ENCODE peak calls at places on chromosome 1, in four cellular contexts. N is psoas muscle, U is breast epithelium, Q is right cardiac atrium. W is an unnamed sample.

GRCh38 chr1:31812158-31812829 is 3.5 kb downstream of the SPOCD1 start:
- DNase-seq in N (no peak), U (no peak), Q (no peak), W (no peak)

GRCh38 chr1:1806890-1807289 is 28.6 kb upstream of the NADK start:
- DNase-seq in N (no peak), U (no peak), Q (no peak), W (no peak)

GRCh38 chr1:32742956-32743355 is 40.4 kb upstream of the SYNC start:
- DNase-seq in N (no peak), U (no peak), Q (no peak), W (no peak)

GRCh38 chr1:182279724-182280506 is 111.7 kb downstream of the GLUL start:
- DNase-seq in N (peak), U (peak), Q (no peak), W (peak)

GRCh38 chr1:203219171-203219570 is 10.3 kb downstream of the CHIT1 start:
- DNase-seq in N (no peak), U (no peak), Q (no peak), W (no peak)

GRCh38 chr1:36769886-36770830 is 264.2 kb downstream of the GRIK3 start:
- DNase-seq in N (no peak), U (no peak), Q (no peak), W (no peak)

GRCh38 chr1:101996830-101997485 is at the start of gene OLFM3:
- DNase-seq in N (no peak), U (no peak), Q (no peak), W (no peak)

GRCh38 chr1:185049670-185050069 is 4.3 kb downstream of the RNF2 start:
- DNase-seq in N (no peak), U (no peak), Q (no peak), W (no peak)

GRCh38 chr1:243916160-243916559 is 66.1 kb upstream of the AKT3 start:
- DNase-seq in N (no peak), U (no peak), Q (no peak), W (no peak)

DNA sequence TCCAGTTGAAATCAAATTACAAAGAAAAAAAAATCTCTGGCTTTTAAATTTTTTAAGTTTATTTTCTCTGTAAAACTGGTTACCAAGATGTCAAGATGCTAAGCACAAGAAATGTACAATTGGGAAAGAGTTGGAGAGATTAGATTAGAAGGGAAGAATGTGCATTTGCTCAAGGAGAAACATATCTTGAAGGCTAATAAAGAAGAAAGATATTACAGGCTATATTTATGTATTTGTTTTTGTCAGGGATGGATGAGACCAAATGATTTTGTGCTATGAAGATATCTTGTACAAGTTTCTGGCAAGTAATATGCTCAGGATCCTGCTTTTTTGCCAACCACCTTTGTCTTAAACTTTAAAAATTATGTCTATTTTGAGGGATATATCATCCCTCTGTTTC is 141.6 kb downstream of the CTH start:
- DNase-seq in N (no peak), U (no peak), Q (no peak), W (no peak)
- H3K27ac ChIP-seq in N (no peak), U (no peak), Q (no peak), W (no peak)

GRCh38 chr1:60390593-60391282 is 317.2 kb upstream of the C1orf87 start:
- DNase-seq in N (no peak), U (no peak), Q (no peak), W (no peak)

DNA sequence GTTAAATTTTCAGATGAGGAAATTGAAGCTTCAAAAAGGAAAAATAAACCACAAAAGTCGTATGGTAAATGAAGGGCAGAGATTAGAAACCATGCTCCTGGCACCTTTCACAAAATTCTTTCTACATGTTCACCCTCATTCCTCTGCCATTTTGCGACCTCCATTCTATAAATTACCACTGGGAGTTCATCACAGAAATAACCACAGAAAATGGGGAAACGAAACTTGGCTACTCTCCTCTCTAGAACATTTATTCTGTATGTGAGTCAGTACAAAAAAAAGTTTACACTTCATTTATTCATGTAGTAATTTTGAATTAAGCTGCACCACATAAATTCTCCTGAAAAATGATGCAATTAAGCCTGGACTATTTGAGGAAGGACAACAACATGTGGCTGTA is 320.9 kb upstream of the C1orf87 start:
- DNase-seq in N (no peak), U (no peak), Q (no peak), W (no peak)
- H3K27ac ChIP-seq in N (no peak), U (no peak), Q (no peak), W (no peak)

GRCh38 chr1:110390692-110391232 is at the start of gene SLC16A4:
- DNase-seq in N (no peak), U (peak), Q (no peak), W (no peak)
- H3K27ac ChIP-seq in N (peak), U (peak), Q (peak), W (no peak)

GRCh38 chr1:85280636-85281035 is 4.2 kb upstream of the BCL10 start:
- DNase-seq in N (no peak), U (no peak), Q (no peak), W (no peak)
- H3K27ac ChIP-seq in N (no peak), U (no peak), Q (no peak), W (no peak)

DNA sequence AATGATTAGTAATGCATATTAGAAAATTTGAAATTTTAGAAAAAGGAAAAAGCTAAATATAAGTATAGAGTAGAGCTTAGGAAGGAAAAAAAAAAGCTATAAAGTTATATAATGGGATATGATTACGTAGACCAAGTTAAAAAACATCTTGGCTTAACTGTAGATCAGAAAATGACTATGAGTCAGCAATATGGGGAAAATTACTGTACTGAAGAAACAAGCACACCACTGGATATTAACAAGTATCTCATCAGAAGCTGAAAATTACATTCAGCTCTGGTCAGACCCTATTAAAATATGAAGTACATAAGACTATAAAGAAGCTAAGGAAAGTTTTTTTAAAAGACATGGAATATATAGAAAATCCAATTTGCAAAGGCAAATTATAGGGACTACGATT is 19.5 kb downstream of the DNAJC8 start:
- DNase-seq in N (no peak), U (no peak), Q (no peak), W (no peak)
- H3K27ac ChIP-seq in N (peak), U (no peak), Q (no peak), W (no peak)